ENCODE peak calls at places on chromosomes 7 and 10, in nine cellular contexts. K is astrocyte; O is dorsolateral prefrontal cortex; I is hepatocyte; Q is CD8-positive, alpha-beta T cell; E is Peyer's patch; A is left lung; H is ascending aorta; N is IMR-90. F is an unnamed sample.

GRCh38 chr7:36607741-36608140 is 116.6 kb downstream of the AOAH start:
- DNase-seq in H (no peak), I (no peak), N (no peak), E (no peak), A (peak; percentile 65), O (no peak), Q (no peak), K (no peak), F (no peak)

GRCh38 chr7:156579566-156579965 is 61.0 kb upstream of the RNF32 start:
- DNase-seq in H (no peak), Q (no peak), I (no peak), N (no peak), K (no peak), E (no peak), A (no peak), O (no peak), F (no peak)

GRCh38 chr10:112811741-112812551 is 138.1 kb upstream of the TCF7L2 start:
- DNase-seq in E (peak; percentile 53), H (peak; percentile 32), K (peak; percentile 97), N (peak; percentile 94), A (peak; percentile 79), Q (no peak), I (peak; percentile 75), O (no peak), F (no peak)

GRCh38 chr10:132701099-132701845 is 84.7 kb downstream of the NKX6-2 start:
- DNase-seq in E (no peak), K (no peak), A (no peak), O (peak; percentile 40), H (no peak), I (no peak), Q (no peak), N (no peak), F (no peak)

GRCh38 chr10:121281576-121281975 is 316.7 kb downstream of the FGFR2 start:
- DNase-seq in A (no peak), E (no peak), N (no peak), H (no peak), I (no peak), Q (no peak), K (no peak), O (no peak), F (no peak)

GRCh38 chr7:126790763-126791162 is 462.0 kb downstream of the GRM8 start:
- DNase-seq in N (no peak), H (no peak), Q (no peak), O (no peak), K (no peak), E (no peak), A (no peak), I (no peak), F (no peak)

GRCh38 chr7:94510582-94511456 is 1.2 kb downstream of the CASD1 start:
- DNase-seq in E (no peak), A (peak; percentile 41), K (peak; percentile 4), Q (peak; percentile 32), N (peak; percentile 2), H (no peak), O (peak; percentile 53), I (peak; percentile 40), F (peak; percentile 68)

GRCh38 chr7:65980478-65981250 is 1.3 kb downstream of the GUSB start:
- DNase-seq in N (no peak), E (peak; percentile 84), I (peak; percentile 21), A (peak; percentile 87), H (peak; percentile 68), Q (peak; percentile 58), K (peak; percentile 9), O (peak; percentile 45), F (peak; percentile 79)

GRCh38 chr7:22561895-22562593 is 62.1 kb upstream of the STEAP1B start:
- DNase-seq in I (peak; percentile 62), O (no peak), E (no peak), A (no peak), Q (no peak), H (no peak), K (peak; percentile 54), N (peak; percentile 55), F (no peak)

GRCh38 chr7:107592361-107593024 is 12.4 kb downstream of the BCAP29 start:
- DNase-seq in H (no peak), O (no peak), A (no peak), I (no peak), Q (no peak), N (peak; percentile 86), E (no peak), K (peak; percentile 71), F (no peak)

GRCh38 chr7:25391295-25391861 is 163.1 kb upstream of the NPVF start:
- DNase-seq in K (no peak), E (no peak), N (peak; percentile 22), A (no peak), I (peak; percentile 55), Q (no peak), O (no peak), H (no peak), F (no peak)

GRCh38 chr7:1999278-1999984 is 233.3 kb downstream of the MAD1L1 start:
- DNase-seq in Q (no peak), K (no peak), I (no peak), A (no peak), E (no peak), O (no peak), H (no peak), N (no peak), F (peak; percentile 39)

GRCh38 chr10:50855461-50855860 is 30.0 kb downstream of the A1CF start:
- DNase-seq in O (no peak), Q (no peak), A (no peak), E (no peak), I (no peak), K (no peak), N (no peak), H (no peak), F (no peak)

GRCh38 chr7:73577627-73578341 is 595 bp downstream of the TBL2 start:
- DNase-seq in I (no peak), Q (no peak), O (no peak), E (no peak), N (no peak), A (peak; percentile 54), H (no peak), K (no peak), F (peak; percentile 48)

GRCh38 chr10:30784896-30785605 is 155.5 kb upstream of the LYZL2 start:
- DNase-seq in I (peak; percentile 83), Q (peak; percentile 20), K (peak; percentile 75), O (peak; percentile 88), E (peak; percentile 73), A (peak; percentile 77), N (peak; percentile 69), H (peak; percentile 54), F (peak; percentile 82)

GRCh38 chr10:130218936-130219335 is 82.7 kb downstream of the GLRX3 start:
- DNase-seq in O (no peak), N (no peak), H (no peak), E (no peak), Q (no peak), I (no peak), K (no peak), A (no peak), F (no peak)

GRCh38 chr10:2909921-2910320 is 157.4 kb upstream of the PFKP start:
- DNase-seq in O (no peak), I (no peak), H (no peak), A (no peak), Q (no peak), E (no peak), N (no peak), K (no peak), F (no peak)

GRCh38 chr10:24908793-24909423 is 43.5 kb downstream of the PRTFDC1 start:
- DNase-seq in A (no peak), E (peak; percentile 80), H (no peak), N (peak; percentile 89), K (peak; percentile 80), Q (no peak), O (no peak), I (peak; percentile 47), F (no peak)

GRCh38 chr7:450036-450435 is 69.6 kb downstream of the PDGFA start:
- DNase-seq in N (no peak), Q (no peak), I (no peak), E (no peak), H (no peak), O (no peak), A (no peak), K (no peak), F (no peak)

GRCh38 chr10:110398419-110399162 is 93.9 kb upstream of the SMNDC1 start:
- DNase-seq in O (no peak), H (no peak), K (peak; percentile 87), Q (no peak), E (peak; percentile 87), A (peak; percentile 74), I (peak; percentile 92), N (peak; percentile 98), F (no peak)

DNA sequence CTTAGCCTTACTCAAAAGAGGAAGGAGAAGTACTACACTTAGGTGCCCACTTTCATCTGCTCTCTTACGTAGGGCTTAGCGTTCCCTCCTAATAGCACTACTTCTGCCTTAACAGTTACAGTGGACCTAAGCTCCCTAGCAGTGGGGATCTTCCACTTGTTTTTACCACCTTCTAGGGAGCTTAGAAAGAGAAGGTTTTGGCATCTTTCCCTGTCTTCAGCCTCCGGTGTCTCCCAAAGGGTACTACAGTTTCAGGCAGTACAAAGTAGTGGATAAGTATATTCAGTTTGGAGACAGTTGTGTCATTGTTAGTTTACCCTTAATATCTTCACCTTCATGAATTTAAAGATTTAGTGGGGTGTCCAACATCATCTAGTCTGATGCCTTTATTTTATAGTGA is 14.6 kb downstream of the CHRM2 start:
- DNase-seq in A (no peak), O (no peak), I (no peak), K (no peak), H (no peak), E (no peak), Q (no peak), N (peak; percentile 52), F (no peak)
- TF ChIP-seq CTCF in A (no peak), O (no peak), I (no peak), K (no peak), H (no peak), E (no peak), Q (no peak), N (peak; percentile 22), F (no peak)

GRCh38 chr7:5426226-5426475 is 2.5 kb upstream of the TNRC18 start:
- DNase-seq in N (peak; percentile 66), A (no peak), H (no peak), O (no peak), I (no peak), E (no peak), Q (no peak), K (peak; percentile 62), F (no peak)
- H3K27me3 ChIP-seq in N (no peaks in the 10 kb centered on the region), A (peaks cover 22% of the 10 kb centered on the region), H (no peaks in the 10 kb centered on the region), O (no peaks in the 10 kb centered on the region), I (no peaks in the 10 kb centered on the region), E (no peaks in the 10 kb centered on the region), Q (peaks cover 49% of the 10 kb centered on the region), K (no peaks in the 10 kb centered on the region), F (no peaks in the 10 kb centered on the region)

DNA sequence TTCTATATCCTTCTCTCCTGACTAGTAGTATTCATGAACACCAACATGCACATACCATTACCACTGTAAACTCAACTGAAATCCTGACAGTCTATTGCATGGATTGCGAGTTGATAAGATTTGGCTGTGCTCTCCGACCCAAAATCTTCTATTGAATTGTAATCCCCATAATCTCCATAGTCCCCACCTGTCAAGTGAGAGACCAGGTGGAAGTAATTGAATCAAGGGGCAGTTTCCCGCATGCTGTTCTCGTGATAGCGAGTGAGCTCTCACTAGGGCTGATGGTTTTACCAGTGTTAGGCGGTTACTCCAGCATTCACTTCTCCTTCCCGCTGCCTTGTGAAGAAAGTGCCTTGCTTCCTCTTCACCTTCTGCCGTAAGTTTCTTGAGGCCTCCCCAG is 261.8 kb downstream of the PHF14 start:
- DNase-seq in Q (no peak), N (no peak), H (no peak), I (no peak), A (no peak), E (no peak), K (no peak), O (no peak), F (no peak)
- H3K4me3 ChIP-seq in Q (no peak overlapping the region), N (no peak overlapping the region), H (no peak overlapping the region), I (no peak overlapping the region), A (no peak overlapping the region), E (no peak overlapping the region), K (no peak overlapping the region), O (no peak overlapping the region), F (no peak overlapping the region)

GRCh38 chr10:810351-810846 is 120.9 kb upstream of the DIP2C start:
- DNase-seq in O (no peak), A (no peak), I (peak; percentile 66), N (peak; percentile 49), H (no peak), K (no peak), E (no peak), Q (no peak), F (no peak)
- TF ChIP-seq CTCF in O (peak; percentile 40), A (no peak), I (peak; percentile 49), N (peak; percentile 38), H (no peak), K (peak; percentile 24), E (no peak), Q (no peak), F (peak; percentile 48)